ENCODE peak calls at places on chromosomes 7 and 10, in four cellular contexts. X, I, T and E are unnamed samples.
A peak's percentile ranks its signal among the peaks of the same experiment; 100 is the strongest.

GRCh38 chr7:99410635-99411034 is 1.9 kb downstream of the BUD31 start:
- DNase-seq in T (no peak), I (no peak), X (no peak), E (no peak)

GRCh38 chr10:6917125-6917524 is 337.0 kb upstream of the PRKCQ start:
- DNase-seq in I (no peak), X (no peak), T (no peak), E (no peak)

GRCh38 chr10:114301951-114302710 is 63.1 kb downstream of the VWA2 start:
- DNase-seq in X (no peak), T (no peak), I (no peak), E (no peak)

GRCh38 chr7:90917536-90917935 is 321.4 kb downstream of the CDK14 start:
- DNase-seq in X (no peak), T (no peak), I (no peak), E (no peak)

GRCh38 chr10:63763744-63764143 is 242.5 kb downstream of the REEP3 start:
- DNase-seq in I (no peak), T (no peak), X (no peak), E (no peak)

GRCh38 chr10:78416031-78416800 is 382.6 kb downstream of the RPS24 start:
- DNase-seq in I (no peak), X (no peak), T (no peak), E (no peak)

GRCh38 chr7:84548366-84549085 is 353.9 kb upstream of the SEMA3A start:
- DNase-seq in X (no peak), T (no peak), I (no peak), E (peak; percentile 48)

GRCh38 chr10:118865998-118866778 is 111.4 kb upstream of the CACUL1 start:
- DNase-seq in I (no peak), T (no peak), X (no peak), E (no peak)

GRCh38 chr10:88467835-88468485 is 115.2 kb downstream of the RNLS start:
- DNase-seq in I (no peak), X (no peak), T (no peak), E (no peak)

GRCh38 chr7:106421181-106421762 is 136.5 kb upstream of the NAMPT start:
- DNase-seq in I (no peak), X (no peak), T (peak; percentile 86), E (peak; percentile 99)

GRCh38 chr10:91776266-91776665 is 22.0 kb upstream of the TNKS2 start:
- DNase-seq in T (no peak), X (no peak), I (no peak), E (no peak)

GRCh38 chr7:33639552-33640197 is 265.7 kb upstream of the BMPER start:
- DNase-seq in X (no peak), I (no peak), T (no peak), E (no peak)

GRCh38 chr10:42973870-42974692 is 102.8 kb upstream of the RET start:
- DNase-seq in X (no peak), T (no peak), I (no peak), E (no peak)

GRCh38 chr7:36034020-36034419 is 119.0 kb upstream of the EEPD1 start:
- DNase-seq in T (no peak), I (no peak), X (no peak), E (no peak)

GRCh38 chr7:130430841-130431713 is 9.7 kb downstream of the CEP41 start:
- DNase-seq in I (no peak), X (no peak), T (no peak), E (no peak)

GRCh38 chr10:33277135-33277536 is 57.3 kb downstream of the NRP1 start:
- DNase-seq in X (no peak), T (peak; percentile 65), I (no peak), E (peak; percentile 52)

GRCh38 chr7:98571006-98571405 is 46.1 kb upstream of the NPTX2 start:
- DNase-seq in T (no peak), X (no peak), I (no peak), E (no peak)

GRCh38 chr10:30114401-30114800 is 55.0 kb upstream of the JCAD start:
- DNase-seq in I (no peak), T (no peak), X (no peak), E (no peak)

GRCh38 chr10:68082815-68083395 is 7.8 kb upstream of the HERC4 start:
- DNase-seq in T (no peak), X (no peak), I (no peak), E (peak; percentile 56)

DNA sequence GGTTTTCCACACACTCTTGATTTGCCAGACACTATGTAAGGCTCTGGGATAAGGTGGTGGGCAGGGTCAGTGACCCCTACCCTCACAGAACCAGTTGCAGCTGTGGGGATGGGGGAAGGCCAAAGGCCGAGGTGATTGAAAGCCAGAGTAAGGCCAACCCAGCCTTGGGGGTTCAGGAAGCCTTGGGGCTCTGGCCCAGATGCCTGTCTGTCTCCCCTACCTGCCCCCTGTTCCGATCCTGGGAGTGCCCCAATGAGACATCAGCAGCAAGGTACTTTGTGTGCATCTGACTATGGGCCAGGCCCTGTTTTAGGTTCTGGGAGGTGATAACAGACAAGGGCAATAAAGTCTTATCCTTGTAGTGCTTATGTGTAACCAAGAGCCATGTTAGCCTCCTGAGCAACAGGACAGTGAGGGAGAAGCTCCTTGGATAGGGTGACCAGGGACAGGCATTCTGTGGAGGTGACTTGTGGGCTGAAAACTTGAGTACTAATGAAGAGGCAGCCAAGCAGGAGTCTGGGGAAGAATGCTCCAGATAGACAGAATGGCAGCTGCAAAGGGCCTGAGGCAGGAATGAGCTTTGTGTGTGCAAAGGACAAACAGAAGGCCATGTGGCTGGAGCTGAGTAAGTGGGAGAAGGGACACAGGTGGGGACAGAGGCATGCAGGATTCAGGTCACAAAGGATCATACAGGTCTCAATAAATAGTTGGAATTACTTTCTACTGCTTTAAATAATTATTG is 35.4 kb downstream of the TSPAN14 start:
- DNase-seq in I (no peak), T (no peak), X (no peak), E (no peak)
- H3K4me1 ChIP-seq in I (peaks cover 43% of the 10 kb centered on the region), T (no peaks in the 10 kb centered on the region), X (no peaks in the 10 kb centered on the region), E (no peaks in the 10 kb centered on the region)

DNA sequence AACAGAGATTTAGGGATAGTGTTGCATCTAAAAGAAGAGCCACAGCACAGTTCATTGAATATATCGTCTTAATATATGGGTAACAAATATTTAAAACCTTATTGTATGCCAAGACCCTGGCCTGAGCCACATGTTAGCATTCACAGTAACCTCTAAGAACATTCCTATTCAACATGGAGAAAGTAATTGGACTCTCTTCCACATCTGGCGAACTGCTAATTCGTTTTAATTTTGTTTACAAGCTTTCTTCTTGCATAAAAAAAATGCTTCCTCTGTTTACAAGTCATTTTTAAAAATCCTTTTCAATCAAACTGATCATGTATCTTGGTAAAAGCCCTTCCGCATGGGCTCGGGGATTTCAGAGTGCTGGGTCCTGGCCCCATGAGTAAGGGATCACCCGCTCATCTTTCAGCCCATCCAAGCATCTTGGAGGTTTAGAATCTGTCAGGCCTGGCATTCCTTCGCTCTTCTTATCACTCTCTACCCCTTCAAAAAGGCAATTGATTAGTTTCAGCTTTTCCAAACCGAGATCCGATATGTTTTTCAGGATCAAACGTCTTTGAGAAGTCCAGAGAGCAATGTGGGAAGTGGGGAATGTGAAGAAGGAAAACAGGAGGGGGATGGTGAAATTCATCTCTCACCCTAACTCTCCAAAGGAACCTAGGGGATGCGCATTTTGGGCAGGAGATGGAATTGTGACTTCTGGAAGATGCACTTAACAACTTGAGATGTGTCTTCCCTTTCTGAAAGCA is 7.2 kb downstream of the TWIST1 start:
- DNase-seq in X (no peak), I (no peak), T (no peak), E (no peak)
- H3K27ac ChIP-seq in X (no peak overlapping the region), I (no peak overlapping the region), T (no peak overlapping the region), E (no peak overlapping the region)

DNA sequence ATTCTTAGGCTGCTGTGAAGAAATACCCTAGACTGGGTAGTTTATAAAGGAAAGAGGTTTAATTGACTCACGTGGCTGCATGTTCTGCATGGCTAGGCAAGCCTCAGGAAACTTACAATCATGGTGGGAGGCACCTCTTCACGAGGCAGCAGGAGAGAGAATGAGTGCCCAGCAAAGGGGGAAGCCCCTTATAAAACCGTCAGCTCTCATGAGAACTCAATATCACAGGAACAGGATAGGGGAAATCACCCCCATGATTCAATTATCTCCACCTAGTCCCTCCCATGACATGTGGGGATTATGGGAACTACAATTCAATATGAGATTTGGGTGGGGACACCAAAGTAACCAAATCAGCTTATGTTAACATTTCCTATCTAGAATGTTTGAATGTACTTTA is 259.2 kb downstream of the TWIST1 start:
- DNase-seq in T (no peak), X (no peak), I (no peak), E (no peak)
- H3K9me3 ChIP-seq in T (no peaks in the 10 kb centered on the region), X (no peaks in the 10 kb centered on the region), I (no peaks in the 10 kb centered on the region), E (no peaks in the 10 kb centered on the region)

GRCh38 chr7:151243411-151244155 is 4.9 kb downstream of the SMARCD3 start:
- DNase-seq in X (peak; percentile 75), I (no peak), T (no peak), E (no peak)
- H3K4me1 ChIP-seq in X (peaks cover 15% of the 10 kb centered on the region), I (peaks cover 56% of the 10 kb centered on the region), T (no peaks in the 10 kb centered on the region), E (peaks cover 25% of the 10 kb centered on the region)

DNA sequence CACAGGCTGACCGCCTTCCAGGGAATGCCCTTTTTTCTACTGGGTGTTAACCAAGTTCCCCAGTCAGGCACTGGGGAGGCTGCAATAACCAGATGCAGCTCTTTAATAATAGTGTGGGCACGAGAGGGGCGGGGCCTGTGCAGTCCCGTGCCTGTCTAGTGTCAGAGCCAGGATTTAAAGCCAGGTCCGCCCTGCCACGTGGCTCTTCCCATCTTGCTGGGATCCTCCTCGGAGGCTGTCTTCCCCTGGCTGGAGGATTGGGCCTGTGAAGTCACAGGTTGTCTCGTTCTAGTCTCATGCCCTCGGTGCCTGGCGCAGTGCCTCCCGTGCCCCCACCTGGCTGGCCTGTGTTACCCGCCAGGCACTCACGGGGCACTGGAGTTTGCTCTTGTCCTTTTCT is 25.2 kb downstream of the TMEM120A start:
- DNase-seq in T (peak; percentile 68), X (no peak), I (no peak), E (no peak)
- H3K27ac ChIP-seq in T (peak overlapping the region; percentile 88), X (no peak overlapping the region), I (no peak overlapping the region), E (no peak overlapping the region)

GRCh38 chr7:6650521-6651011 is 13.4 kb downstream of the ZNF316 start:
- DNase-seq in X (no peak), T (no peak), I (no peak), E (no peak)
- H3K9me3 ChIP-seq in X (no peaks in the 10 kb centered on the region), T (no peaks in the 10 kb centered on the region), I (peaks cover 12% of the 10 kb centered on the region), E (no peaks in the 10 kb centered on the region)

DNA sequence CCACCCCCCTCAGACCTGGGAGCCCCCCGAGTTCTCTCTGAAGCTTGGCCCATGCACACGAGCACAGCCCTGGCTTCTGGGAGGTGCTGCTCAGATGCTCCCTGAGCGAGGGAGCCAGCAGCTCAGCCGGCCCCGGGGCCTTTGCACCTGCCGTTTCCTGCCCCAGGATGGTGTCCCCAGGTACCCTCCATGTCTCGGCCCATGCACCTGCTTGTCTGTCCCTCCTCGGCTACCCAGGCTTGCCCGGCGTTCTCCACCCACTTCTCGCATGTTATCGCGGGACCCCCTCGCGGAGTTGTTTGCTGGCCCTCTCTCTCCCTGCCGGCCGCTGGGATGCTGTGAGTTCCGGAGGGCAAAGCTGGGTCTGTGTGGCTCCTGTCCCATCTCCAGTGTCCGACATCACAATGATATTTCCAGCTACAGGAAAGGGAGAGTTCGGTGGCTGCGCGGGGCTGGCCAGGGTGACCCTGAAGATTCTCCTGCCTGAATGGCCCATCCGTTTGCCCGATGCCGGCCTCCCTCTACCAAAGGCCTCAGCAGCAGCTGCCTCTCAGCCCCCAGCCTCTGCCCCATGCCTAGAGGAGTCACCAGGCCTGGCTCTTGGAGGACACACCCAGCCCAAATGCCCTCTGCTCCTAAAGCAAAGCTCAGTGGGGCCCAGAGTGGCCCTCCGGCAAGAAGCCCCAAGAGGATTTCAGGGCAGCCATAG is 12.2 kb upstream of the LFNG start:
- DNase-seq in X (no peak), I (no peak), T (no peak), E (no peak)
- H3K4me1 ChIP-seq in X (peaks cover 24% of the 10 kb centered on the region), I (peaks cover 80% of the 10 kb centered on the region), T (no peaks in the 10 kb centered on the region), E (no peaks in the 10 kb centered on the region)